ENCODE peak calls at places on chromosome 4, in six cellular contexts. O is GM12892, E is breast epithelium, Z is GM12878, Y is transverse colon, H is prostate gland. X is an unnamed sample.

GRCh38 chr4:113699772-113700171 is 61.8 kb downstream of the CAMK2D start:
- DNase-seq in O (no peak), E (no peak), Z (no peak), H (no peak), Y (no peak), X (no peak)

GRCh38 chr4:139299536-139299935 is 1.8 kb upstream of the NAA15 start:
- DNase-seq in H (no peak), Y (no peak), E (no peak), O (no peak), Z (no peak), X (no peak)

GRCh38 chr4:120809518-120809917 is 113.0 kb downstream of the PRDM5 start:
- DNase-seq in O (no peak), Y (no peak), E (no peak), H (no peak), Z (no peak), X (no peak)

GRCh38 chr4:6335040-6335590 is 65.5 kb downstream of the WFS1 start:
- DNase-seq in Y (no peak), O (no peak), Z (no peak), H (no peak), E (no peak), X (no peak)

GRCh38 chr4:173735055-173735454 is 205.0 kb upstream of the HAND2 start:
- DNase-seq in Y (no peak), H (no peak), E (no peak), O (no peak), Z (no peak), X (no peak)

GRCh38 chr4:172270421-172270820 is 457.2 kb downstream of the GALNTL6 start:
- DNase-seq in H (no peak), O (no peak), Y (no peak), Z (no peak), E (no peak), X (no peak)

GRCh38 chr4:32858971-32859370 is 2138.8 kb downstream of the PCDH7 start:
- DNase-seq in Z (no peak), O (no peak), Y (no peak), H (no peak), E (no peak), X (no peak)

GRCh38 chr4:47535567-47536147 is 50.6 kb downstream of the ATP10D start:
- DNase-seq in H (no peak), Z (no peak), Y (no peak), E (no peak), O (no peak), X (no peak)

GRCh38 chr4:138910201-138910913 is 105.2 kb upstream of the NOCT start:
- DNase-seq in H (no peak), E (no peak), Y (no peak), O (no peak), Z (no peak), X (no peak)

GRCh38 chr4:110778526-110778925 is 155.6 kb upstream of the PITX2 start:
- DNase-seq in O (no peak), Z (no peak), E (no peak), H (no peak), Y (no peak), X (no peak)

GRCh38 chr4:140131663-140132229 is 22.2 kb downstream of the MAML3 start:
- DNase-seq in Z (no peak), H (no peak), E (no peak), O (no peak), Y (no peak), X (no peak)

GRCh38 chr4:5964030-5964429 is 54.2 kb downstream of the C4orf50 start:
- DNase-seq in H (no peak), Y (no peak), E (no peak), O (no peak), Z (no peak), X (no peak)

GRCh38 chr4:30719363-30720020 is 677 bp upstream of the PCDH7 start:
- DNase-seq in Z (no peak), O (peak), E (no peak), Y (peak), H (peak), X (no peak)

GRCh38 chr4:6523251-6523650 is 50.8 kb upstream of the PPP2R2C start:
- DNase-seq in O (no peak), H (no peak), Z (no peak), E (no peak), Y (no peak), X (no peak)

GRCh38 chr4:123649644-123650356 is 253.2 kb downstream of the SPRY1 start:
- DNase-seq in Z (no peak), E (no peak), O (no peak), Y (peak), H (peak), X (no peak)

DNA sequence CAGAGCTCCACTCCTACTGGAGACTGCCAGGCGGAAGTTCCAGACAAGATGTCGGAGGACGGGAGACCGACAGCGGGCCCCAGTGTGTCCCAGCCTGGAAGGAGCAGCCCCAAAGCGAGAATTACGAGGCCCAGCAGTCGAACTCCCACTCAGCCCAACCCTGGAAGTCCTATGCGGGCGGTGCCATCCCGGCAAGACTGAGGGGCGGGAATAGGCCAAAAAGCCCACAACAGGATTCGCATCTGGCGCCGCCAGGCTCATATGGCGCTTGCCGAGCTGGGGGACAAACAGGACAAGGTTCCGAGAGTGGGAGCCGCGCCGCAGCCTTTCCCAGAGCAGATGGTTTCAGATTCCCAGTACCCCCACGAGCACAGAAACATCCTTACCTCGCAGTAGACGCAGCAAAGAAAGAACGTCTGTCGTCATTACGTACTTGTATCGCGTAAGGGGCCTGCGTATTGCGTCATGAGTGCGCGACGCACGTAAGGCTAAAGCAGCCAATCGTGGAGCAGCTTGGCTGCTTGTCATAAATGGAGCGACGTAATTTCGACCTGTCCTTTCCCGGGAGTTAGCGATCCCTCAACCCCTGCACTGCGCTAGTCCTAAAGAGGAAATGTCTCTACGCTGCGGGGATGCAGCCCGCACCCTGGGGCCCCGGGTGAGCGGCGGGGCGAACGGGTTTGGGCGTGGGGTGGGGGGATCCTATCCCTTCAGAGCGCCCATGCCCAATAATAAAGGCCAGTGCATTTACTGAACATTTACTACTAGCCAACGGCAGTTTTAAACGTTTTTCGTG is at the start of the genes LIAS and RPL9:
- DNase-seq in E (peak), Z (peak), H (peak), O (peak), Y (peak), X (peak)
- TF ChIP-seq POLR2A in E (peak), Z (peak), H (peak), O (peak), Y (peak), X (peak)

GRCh38 chr4:1568855-1569460 is 115.2 kb downstream of the FAM53A start:
- DNase-seq in O (no peak), Y (no peak), Z (no peak), E (no peak), H (no peak), X (no peak)
- TF ChIP-seq POLR2AphosphoS5 in O (no peak), Y (no peak), Z (no peak), E (no peak), H (no peak), X (no peak)

GRCh38 chr4:38664704-38665401 is 854 bp downstream of the KLF3 start:
- DNase-seq in Z (no peak), E (peak), Y (peak), H (peak), O (no peak), X (no peak)
- TF ChIP-seq POLR2A in Z (peak), E (no peak), Y (peak), H (peak), O (no peak), X (no peak)

DNA sequence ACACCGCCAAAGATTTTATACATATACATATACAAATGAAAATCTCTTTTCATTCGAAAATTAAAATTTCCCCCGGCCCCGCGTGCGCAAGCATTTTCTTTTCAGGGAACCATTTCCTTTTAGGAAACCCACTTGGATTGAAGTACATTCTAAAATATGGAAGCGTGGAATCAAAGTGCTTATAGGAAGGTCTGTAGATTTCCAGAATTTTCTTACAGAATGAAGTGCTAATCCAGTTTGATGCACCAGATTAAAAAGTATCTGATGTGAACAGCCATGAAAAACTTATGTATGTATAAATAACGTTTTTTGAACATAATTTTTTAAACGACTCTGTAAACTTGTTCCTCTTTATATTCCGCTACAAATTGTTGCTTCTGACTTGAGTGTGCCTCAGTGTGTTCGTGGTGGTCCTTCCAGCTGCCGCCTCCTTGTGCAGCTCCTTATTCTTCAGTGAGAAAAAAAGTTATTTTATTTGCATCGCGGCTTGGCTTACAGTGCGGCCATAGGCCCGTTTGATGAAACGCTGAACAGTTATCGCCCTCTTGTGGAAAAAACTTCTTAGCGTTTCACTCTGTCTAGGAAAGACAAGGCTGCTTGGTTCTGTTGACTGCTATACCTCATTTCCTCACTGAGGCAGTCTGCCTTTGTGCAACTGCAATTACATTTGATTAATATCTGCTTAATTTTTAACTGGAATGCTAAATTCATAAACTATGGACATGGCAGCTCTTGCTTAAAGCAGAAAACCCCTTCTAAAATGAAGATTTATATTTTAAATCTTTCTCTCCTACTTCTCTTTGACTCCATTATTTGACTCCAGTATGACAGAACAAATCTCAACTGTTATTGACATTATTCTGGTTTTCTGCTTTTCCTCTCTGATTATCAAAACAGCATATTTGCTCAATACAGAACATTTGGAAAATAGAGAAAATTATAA is 4.7 kb upstream of the NKX6-1 start:
- DNase-seq in O (no peak), H (peak), Z (no peak), E (no peak), Y (no peak), X (no peak)
- TF ChIP-seq POLR2AphosphoS5 in O (no peak), H (peak), Z (no peak), E (no peak), Y (no peak), X (no peak)

DNA sequence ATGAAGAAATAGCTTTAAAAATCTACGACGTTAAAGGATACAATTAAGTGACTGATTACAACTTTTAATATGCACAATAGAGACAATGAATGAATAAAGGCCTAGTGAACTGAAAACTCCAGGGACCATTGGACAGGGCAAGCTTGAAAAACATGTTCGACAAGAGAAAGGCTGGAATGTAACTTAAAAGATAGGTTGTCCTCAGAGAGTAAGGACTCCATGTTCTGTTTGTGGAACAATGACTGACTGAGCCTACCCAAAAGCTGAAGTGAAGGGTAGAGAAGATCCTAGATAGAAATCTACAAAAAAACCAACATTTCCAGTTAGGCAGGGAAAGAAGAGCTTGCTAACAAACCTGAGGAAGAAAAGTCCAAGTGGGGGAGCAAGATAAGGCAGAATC is 173.4 kb downstream of the NR3C2 start:
- DNase-seq in Z (no peak), Y (no peak), H (no peak), O (no peak), E (no peak), X (no peak)
- TF ChIP-seq POLR2A in Z (no peak), Y (no peak), H (no peak), O (no peak), E (no peak), X (no peak)

DNA sequence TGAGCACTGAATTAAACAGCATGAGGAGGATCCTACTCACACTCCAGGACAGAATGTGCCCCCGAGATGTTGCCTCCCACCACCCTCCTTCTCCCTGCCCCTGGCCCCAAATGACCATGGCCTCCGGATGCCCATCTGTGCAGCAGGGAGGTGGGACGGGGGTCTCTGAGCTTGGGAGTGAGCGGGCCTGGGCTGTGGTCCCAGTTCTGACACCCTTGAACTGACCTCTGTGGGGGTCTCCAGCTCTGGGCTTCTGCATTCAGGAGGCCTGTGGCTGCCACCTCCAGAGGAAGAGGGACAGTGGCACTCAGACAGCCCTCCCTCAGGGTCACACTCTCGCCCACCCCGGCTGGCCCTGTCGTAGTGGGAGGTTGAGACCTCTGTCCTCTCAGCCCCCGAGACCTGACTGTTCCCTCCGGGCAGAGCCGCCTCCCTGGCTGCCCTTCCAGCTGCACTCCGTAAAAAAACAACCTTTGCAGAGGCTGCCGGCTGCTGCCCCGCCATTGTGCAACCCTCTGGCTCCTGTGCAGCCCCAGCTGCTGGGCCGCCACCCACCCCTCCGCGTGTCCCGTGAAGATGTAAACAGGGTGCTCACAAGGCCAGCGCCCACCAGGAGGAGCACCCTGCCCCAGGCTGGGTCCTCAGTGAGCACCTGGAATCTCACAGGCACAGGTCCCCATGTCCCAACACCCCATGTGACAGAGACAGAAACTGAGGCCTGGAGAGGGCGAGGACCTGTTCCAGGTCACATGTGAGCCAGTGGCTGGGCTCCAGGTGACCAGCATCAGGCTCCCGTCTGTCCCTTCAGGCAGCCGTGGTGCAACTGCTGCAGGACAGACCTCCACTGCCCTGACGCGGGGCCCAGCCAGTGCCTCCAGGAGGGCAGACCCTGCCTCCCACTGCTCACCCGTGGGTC is 39.6 kb downstream of the HTRA3 start:
- DNase-seq in E (peak), H (no peak), Z (no peak), Y (no peak), O (no peak), X (no peak)
- TF ChIP-seq POLR2AphosphoS5 in E (peak), H (no peak), Z (no peak), Y (peak), O (no peak), X (no peak)

GRCh38 chr4:76958891-76959290 is 9.3 kb downstream of the SEPTIN11 start:
- DNase-seq in Y (no peak), O (no peak), H (no peak), Z (no peak), E (no peak), X (no peak)
- TF ChIP-seq POLR2A in Y (no peak), O (no peak), H (no peak), Z (no peak), E (no peak), X (no peak)

GRCh38 chr4:81471361-81472248 is at the start of gene RASGEF1B:
- DNase-seq in O (peak), E (peak), Z (peak), H (peak), Y (peak), X (peak)

GRCh38 chr4:81468685-81469084 is 3.0 kb downstream of the RASGEF1B start:
- DNase-seq in Y (no peak), O (no peak), H (no peak), E (no peak), Z (no peak), X (no peak)

GRCh38 chr4:81472249-81473085 is 760 bp upstream of the RASGEF1B start:
- DNase-seq in H (no peak), E (no peak), Z (peak), Y (peak), O (peak), X (no peak)

GRCh38 chr4:81469774-81470455 is 1.8 kb downstream of the RASGEF1B start:
- DNase-seq in H (no peak), E (no peak), O (no peak), Z (no peak), Y (no peak), X (no peak)

DNA sequence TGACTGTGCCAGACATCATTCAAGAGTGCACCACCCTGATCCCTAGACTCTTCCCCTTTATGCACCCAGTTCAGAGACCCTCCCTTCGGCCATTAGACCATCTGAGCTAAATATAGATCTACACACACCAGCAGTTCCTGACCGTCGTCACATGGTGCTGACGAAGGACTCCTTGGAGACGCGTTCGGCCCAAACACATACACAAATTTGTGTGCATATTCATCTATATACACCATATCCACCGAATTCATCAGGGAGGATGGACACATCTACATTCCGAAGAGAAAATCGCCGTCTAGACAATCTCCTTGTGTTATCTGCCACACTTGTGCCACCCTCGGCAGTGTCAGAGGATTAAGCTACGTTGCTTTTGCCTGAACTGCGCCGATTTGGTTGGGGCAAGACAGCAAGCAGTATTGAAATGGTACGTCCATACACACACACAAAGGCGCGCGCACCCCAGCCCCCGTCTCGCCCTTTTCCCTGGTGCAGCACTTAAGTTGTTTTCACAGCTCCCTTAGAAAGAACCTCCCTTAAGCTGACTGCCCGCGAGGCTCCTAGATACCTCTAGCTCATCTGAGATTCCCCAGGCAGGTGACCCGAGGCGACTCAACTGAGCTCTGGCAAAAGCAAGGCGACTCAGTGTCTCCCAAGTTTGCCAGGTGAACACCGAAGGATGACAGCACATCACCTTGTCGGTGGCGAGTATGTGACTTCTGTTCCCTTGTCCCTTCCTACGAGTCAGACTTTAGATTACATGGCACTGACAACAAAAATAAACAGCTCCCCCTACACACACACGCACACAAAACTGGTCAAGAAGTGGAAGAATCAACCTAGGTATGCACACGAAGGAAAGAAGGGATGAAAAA is 1.0 kb downstream of the RASGEF1B start:
- DNase-seq in E (no peak), H (peak), Z (no peak), O (no peak), Y (peak), X (no peak)
- TF ChIP-seq POLR2AphosphoS5 in E (no peak), H (peak), Z (no peak), O (no peak), Y (peak), X (no peak)

DNA sequence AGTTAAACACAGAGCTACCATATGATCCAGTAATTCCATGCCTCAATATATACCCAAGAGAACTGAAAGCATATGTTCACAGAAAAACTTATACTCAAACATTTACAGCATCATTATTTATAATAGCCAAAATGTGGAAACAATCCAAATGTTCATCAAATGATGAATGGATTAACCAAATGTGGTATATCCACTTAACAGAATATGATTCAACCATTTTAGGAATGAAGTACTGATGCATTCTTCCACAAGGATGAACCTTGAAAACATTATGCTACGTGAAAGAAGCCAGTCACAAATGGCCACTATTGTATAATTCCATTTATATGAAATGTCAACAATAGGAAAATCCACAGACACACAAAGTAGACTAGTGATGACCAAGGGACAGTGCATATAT is 603.7 kb downstream of the IQCM start:
- DNase-seq in O (no peak), Y (no peak), Z (no peak), H (no peak), E (no peak), X (no peak)
- TF ChIP-seq POLR2A in O (no peak), Y (no peak), Z (no peak), H (no peak), E (no peak), X (no peak)